ENCODE peak calls at places on chromosomes 1 and 21, in five cellular contexts. S is sigmoid colon, Y is body of pancreas, H is left lung, Z is fibroblast of pulmonary artery. K is an unnamed sample.
A peak's percentile ranks its signal among the peaks of the same experiment; 100 is the strongest.

GRCh38 chr1:2800664-2801045 is 838 bp downstream of the TTC34 start:
- DNase-seq in S (peak; percentile 57), Y (no peak), H (no peak), Z (no peak), K (no peak)

GRCh38 chr1:110765640-110766335 is 91.0 kb upstream of the KCNA3 start:
- DNase-seq in S (no peak), Y (peak; percentile 47), H (no peak), Z (peak; percentile 72), K (peak; percentile 24)

GRCh38 chr1:16174886-16175598 is 19.2 kb upstream of the EPHA2 start:
- DNase-seq in S (no peak), Y (no peak), H (no peak), Z (no peak), K (no peak)

GRCh38 chr1:14811573-14811972 is 213.1 kb downstream of the KAZN start:
- DNase-seq in S (no peak), Y (no peak), H (no peak), Z (no peak), K (no peak)

GRCh38 chr21:14583629-14584251 is 37.6 kb upstream of the SAMSN1 start:
- DNase-seq in S (no peak), Y (no peak), H (no peak), Z (no peak), K (no peak)

GRCh38 chr1:202249846-202250245 is 56.2 kb downstream of the LGR6 start:
- DNase-seq in S (no peak), Y (no peak), H (no peak), Z (peak; percentile 14), K (peak; percentile 76)

GRCh38 chr1:238409947-238410346 is 519.2 kb upstream of the ZP4 start:
- DNase-seq in S (no peak), Y (no peak), H (no peak), Z (peak; percentile 39), K (no peak)

GRCh38 chr1:196650403-196650802 is 1.4 kb upstream of the CFH start:
- DNase-seq in S (no peak), Y (no peak), H (no peak), Z (no peak), K (no peak)

GRCh38 chr1:203985676-203986075 is 87.2 kb upstream of the SOX13 start:
- DNase-seq in S (no peak), Y (no peak), H (no peak), Z (no peak), K (no peak)

GRCh38 chr1:119758584-119758983 is 10.1 kb downstream of the HMGCS2 start:
- DNase-seq in S (no peak), Y (no peak), H (no peak), Z (no peak), K (no peak)

GRCh38 chr1:30518186-30518585 is 205.2 kb downstream of the MATN1 start:
- DNase-seq in S (no peak), Y (no peak), H (no peak), Z (no peak), K (no peak)

GRCh38 chr1:84862810-84863251 is 30.2 kb downstream of the LPAR3 start:
- DNase-seq in S (no peak), Y (no peak), H (no peak), Z (no peak), K (no peak)

GRCh38 chr1:153217212-153217611 is at the start of gene PRR9:
- DNase-seq in S (no peak), Y (no peak), H (no peak), Z (no peak), K (no peak)

GRCh38 chr1:52127181-52128175 is 14.4 kb upstream of the ZFYVE9 start:
- DNase-seq in S (no peak), Y (peak; percentile 55), H (no peak), Z (peak; percentile 88), K (peak; percentile 23)

GRCh38 chr1:196861429-196861828 is 26.4 kb upstream of the CFHR4 start:
- DNase-seq in S (no peak), Y (no peak), H (no peak), Z (no peak), K (no peak)

GRCh38 chr1:112501810-112502641 is 6.7 kb upstream of the WNT2B start:
- DNase-seq in S (peak; percentile 82), Y (peak; percentile 74), H (peak; percentile 89), Z (peak; percentile 72), K (peak; percentile 84)

GRCh38 chr1:174995916-174996315 is 3.8 kb upstream of the CACYBP start:
- DNase-seq in S (no peak), Y (no peak), H (peak; percentile 26), Z (no peak), K (no peak)

GRCh38 chr21:14742119-14742518 is 196.0 kb upstream of the SAMSN1 start:
- DNase-seq in S (no peak), Y (no peak), H (no peak), Z (no peak), K (no peak)

GRCh38 chr1:175268720-175269119 is 76.1 kb upstream of the KIAA0040 start:
- DNase-seq in S (no peak), Y (no peak), H (no peak), Z (peak; percentile 1), K (no peak)

GRCh38 chr1:156356875-156357534 is 12.0 kb upstream of the RHBG start:
- DNase-seq in S (no peak), Y (peak; percentile 88), H (peak; percentile 91), Z (peak; percentile 33), K (peak; percentile 59)

GRCh38 chr1:204190212-204191211 is 5.8 kb downstream of the KISS1 start:
- DNase-seq in S (no peak), Y (peak; percentile 39), H (peak; percentile 83), Z (peak; percentile 64), K (no peak)

GRCh38 chr21:17583898-17584297 is 28.8 kb downstream of the BTG3 start:
- DNase-seq in S (no peak), Y (no peak), H (no peak), Z (no peak), K (no peak)

GRCh38 chr1:174931214-174931613 is 68.5 kb upstream of the CACYBP start:
- DNase-seq in S (no peak), Y (no peak), H (no peak), Z (no peak), K (no peak)

GRCh38 chr1:203475012-203475981 is at the start of gene PRELP:
- DNase-seq in S (peak; percentile 94), Y (peak; percentile 61), H (no peak), Z (no peak), K (peak; percentile 28)

GRCh38 chr1:22333516-22334121 is 118.0 kb upstream of the ZBTB40 start:
- DNase-seq in S (no peak), Y (no peak), H (no peak), Z (no peak), K (no peak)

GRCh38 chr1:231918239-231919015 is 291.8 kb downstream of the DISC1 start:
- DNase-seq in S (no peak), Y (no peak), H (no peak), Z (peak; percentile 29), K (peak; percentile 11)

GRCh38 chr1:231919269-231919886 is 292.8 kb downstream of the DISC1 start:
- DNase-seq in S (no peak), Y (no peak), H (no peak), Z (no peak), K (no peak)

GRCh38 chr1:231921951-231922350 is 295.4 kb downstream of the DISC1 start:
- DNase-seq in S (no peak), Y (no peak), H (no peak), Z (no peak), K (no peak)

GRCh38 chr1:231923461-231924132 is 297.0 kb downstream of the DISC1 start:
- DNase-seq in S (no peak), Y (no peak), H (no peak), Z (no peak), K (no peak)

GRCh38 chr1:231919900-231920299 is 293.3 kb downstream of the DISC1 start:
- DNase-seq in S (no peak), Y (no peak), H (no peak), Z (no peak), K (no peak)
- H3K4me3 ChIP-seq in S (no peak overlapping the region), Y (no peak overlapping the region), H (no peak overlapping the region), Z (no peak overlapping the region), K (no peak overlapping the region)

GRCh38 chr1:99648107-99648506 is 2.2 kb downstream of the PALMD start:
- DNase-seq in S (no peak), Y (peak; percentile 10), H (peak; percentile 48), Z (peak; percentile 63), K (no peak)

GRCh38 chr1:99652881-99653281 is 7.0 kb downstream of the PALMD start:
- DNase-seq in S (no peak), Y (no peak), H (no peak), Z (peak; percentile 85), K (no peak)

GRCh38 chr1:99647460-99647859 is 1.5 kb downstream of the PALMD start:
- DNase-seq in S (no peak), Y (no peak), H (no peak), Z (no peak), K (no peak)

GRCh38 chr1:99650021-99650420 is 4.1 kb downstream of the PALMD start:
- DNase-seq in S (no peak), Y (peak; percentile 17), H (no peak), Z (peak; percentile 48), K (no peak)

DNA sequence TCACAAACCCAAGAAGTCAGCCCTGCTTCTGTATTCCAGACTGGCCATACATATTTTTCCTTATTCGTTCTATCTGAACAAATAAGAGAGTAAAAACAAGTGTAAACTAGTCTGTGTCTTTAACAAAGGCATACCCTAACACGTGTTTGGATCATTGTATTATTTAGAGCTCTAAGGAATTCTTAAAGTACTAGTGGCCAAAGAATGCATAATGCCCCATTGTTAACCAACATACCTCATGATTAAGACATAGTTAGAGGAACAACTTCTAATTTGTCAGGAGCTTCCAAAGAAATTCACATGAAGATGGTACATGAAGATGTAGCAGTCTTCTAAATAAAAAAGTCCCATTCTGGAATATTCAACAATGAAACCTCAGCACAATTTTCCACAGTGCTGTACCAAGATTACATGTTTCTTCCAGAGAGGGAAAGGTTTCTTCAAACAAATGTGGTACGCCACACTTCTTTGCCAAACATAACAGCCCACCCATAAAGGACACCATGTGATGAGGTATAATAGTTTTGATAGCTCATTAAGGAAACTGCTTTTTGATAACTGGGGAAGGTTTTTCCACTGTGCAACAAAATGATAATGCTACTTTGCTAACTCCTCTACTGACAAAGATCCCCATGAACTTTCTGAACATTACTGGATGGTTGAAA is 5.0 kb downstream of the PALMD start:
- DNase-seq in S (no peak), Y (no peak), H (no peak), Z (peak; percentile 80), K (no peak)
- H3K4me3 ChIP-seq in S (no peak overlapping the region), Y (no peak overlapping the region), H (no peak overlapping the region), Z (no peak overlapping the region), K (no peak overlapping the region)

GRCh38 chr1:56149761-56150160 is 429.6 kb downstream of the PLPP3 start:
- DNase-seq in S (no peak), Y (no peak), H (no peak), Z (no peak), K (no peak)
- H3K4me3 ChIP-seq in S (no peak overlapping the region), Y (no peak overlapping the region), H (no peak overlapping the region), Z (no peak overlapping the region), K (no peak overlapping the region)

DNA sequence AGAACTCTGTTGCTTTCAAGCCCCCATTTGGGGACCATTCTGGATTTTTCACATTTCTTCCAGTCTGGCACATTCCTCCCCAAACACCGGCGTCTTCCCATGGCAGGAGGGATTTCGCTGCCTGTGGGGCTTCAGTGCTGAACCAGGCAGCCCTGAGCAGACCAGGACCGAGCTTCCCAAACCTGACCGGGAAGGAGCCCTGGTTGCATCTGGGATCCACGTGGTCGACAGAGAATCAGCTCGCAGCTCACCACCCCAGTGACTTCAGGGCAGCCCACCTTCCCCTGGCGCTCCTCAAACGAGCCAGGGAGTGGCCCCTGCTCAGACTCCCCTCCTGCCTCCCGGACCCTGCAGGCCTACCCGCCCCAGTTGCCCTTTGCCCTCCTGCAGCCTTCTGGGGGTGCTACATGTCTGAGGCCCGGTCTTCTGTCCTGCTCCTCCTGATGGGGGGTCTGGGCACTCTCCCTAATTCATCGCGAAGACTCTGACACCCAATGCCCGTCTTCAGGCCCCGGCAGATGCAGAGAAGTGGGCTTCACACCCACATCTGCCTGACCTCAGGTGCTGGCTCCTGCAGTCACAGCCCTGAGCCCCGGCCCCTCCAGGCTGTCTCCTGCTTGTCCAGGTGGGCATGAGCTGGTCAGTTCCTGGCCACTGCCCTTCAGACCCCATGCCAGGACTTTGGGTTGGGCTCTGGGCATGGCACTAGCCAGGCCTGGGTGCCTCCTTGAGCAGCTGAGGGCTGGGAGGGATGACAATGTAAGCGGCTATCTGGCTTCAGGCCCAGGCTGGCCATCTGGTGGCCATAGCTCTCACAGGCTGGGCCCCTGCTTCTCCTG is 26.2 kb upstream of the PRSS38 start:
- DNase-seq in S (no peak), Y (peak; percentile 48), H (peak; percentile 67), Z (no peak), K (peak; percentile 53)
- H3K4me3 ChIP-seq in S (no peak overlapping the region), Y (no peak overlapping the region), H (peak overlapping the region; percentile 68), Z (no peak overlapping the region), K (no peak overlapping the region)

K was measured in MG63.